ENCODE peak calls at places on chromosome 20, in five cellular contexts. One of them, this sample, is unnamed.
A peak's percentile ranks its signal among the peaks of the same experiment; 100 is the strongest.

GRCh38 chr20:45462711-45463110 is 6.8 kb upstream of the WFDC2 start:
- DNase-seq in astrocyte of the spinal cord: no peak
- DNase-seq in D341Med: no peak
- DNase-seq in tibial nerve: no peak
- DNase-seq in NCI-H2171: no peak
- DNase-seq in this sample: no peak

GRCh38 chr20:44769481-44769863 is 23.8 kb downstream of the KCNK15 start:
- DNase-seq in astrocyte of the spinal cord: no peak
- DNase-seq in D341Med: no peak
- DNase-seq in tibial nerve: no peak
- DNase-seq in NCI-H2171: no peak
- DNase-seq in this sample: no peak

GRCh38 chr20:32359633-32360332 is 1.7 kb downstream of the ASXL1 start:
- DNase-seq in astrocyte of the spinal cord: peak; percentile 32
- DNase-seq in D341Med: no peak
- DNase-seq in tibial nerve: no peak
- DNase-seq in NCI-H2171: no peak
- DNase-seq in this sample: no peak

GRCh38 chr20:49278817-49279676 is 1.2 kb upstream of the ZNFX1 start:
- DNase-seq in astrocyte of the spinal cord: no peak
- DNase-seq in D341Med: no peak
- DNase-seq in tibial nerve: no peak
- DNase-seq in NCI-H2171: no peak
- DNase-seq in this sample: peak; percentile 45

GRCh38 chr20:47734870-47735269 is 50.4 kb downstream of the SULF2 start:
- DNase-seq in astrocyte of the spinal cord: no peak
- DNase-seq in D341Med: no peak
- DNase-seq in tibial nerve: no peak
- DNase-seq in NCI-H2171: no peak
- DNase-seq in this sample: no peak

GRCh38 chr20:57048027-57048869 is 218.2 kb downstream of the BMP7 start:
- DNase-seq in astrocyte of the spinal cord: peak; percentile 12
- DNase-seq in D341Med: peak; percentile 78
- DNase-seq in tibial nerve: no peak
- DNase-seq in NCI-H2171: no peak
- DNase-seq in this sample: peak; percentile 41

GRCh38 chr20:43941476-43942212 is 27.0 kb downstream of the TOX2 start:
- DNase-seq in astrocyte of the spinal cord: peak; percentile 43
- DNase-seq in D341Med: no peak
- DNase-seq in tibial nerve: no peak
- DNase-seq in NCI-H2171: no peak
- DNase-seq in this sample: no peak

GRCh38 chr20:42530855-42531674 is 658.6 kb downstream of the PTPRT start:
- DNase-seq in astrocyte of the spinal cord: no peak
- DNase-seq in D341Med: peak; percentile 60
- DNase-seq in tibial nerve: no peak
- DNase-seq in NCI-H2171: no peak
- DNase-seq in this sample: peak; percentile 26

GRCh38 chr20:3606021-3606420 is 57.2 kb downstream of the GFRA4 start:
- DNase-seq in astrocyte of the spinal cord: no peak
- DNase-seq in D341Med: no peak
- DNase-seq in tibial nerve: no peak
- DNase-seq in NCI-H2171: no peak
- DNase-seq in this sample: no peak

GRCh38 chr20:10436053-10436699 is 1.1 kb downstream of the SLX4IP start:
- DNase-seq in astrocyte of the spinal cord: no peak
- DNase-seq in D341Med: no peak
- DNase-seq in tibial nerve: no peak
- DNase-seq in NCI-H2171: no peak
- DNase-seq in this sample: no peak

GRCh38 chr20:2451939-2452732 is 18.5 kb downstream of the SNRPB start:
- DNase-seq in astrocyte of the spinal cord: peak; percentile 67
- DNase-seq in D341Med: peak; percentile 79
- DNase-seq in tibial nerve: peak; percentile 76
- DNase-seq in NCI-H2171: peak; percentile 65
- DNase-seq in this sample: peak; percentile 77

GRCh38 chr20:50504231-50504823 is 5.9 kb upstream of the PTPN1 start:
- DNase-seq in astrocyte of the spinal cord: no peak
- DNase-seq in D341Med: no peak
- DNase-seq in tibial nerve: no peak
- DNase-seq in NCI-H2171: no peak
- DNase-seq in this sample: no peak

GRCh38 chr20:6045566-6045965 is 8.3 kb downstream of the LRRN4 start:
- DNase-seq in astrocyte of the spinal cord: peak; percentile 42
- DNase-seq in D341Med: no peak
- DNase-seq in tibial nerve: no peak
- DNase-seq in NCI-H2171: no peak
- DNase-seq in this sample: no peak

GRCh38 chr20:610130-611046 is at the start of gene TCF15:
- DNase-seq in astrocyte of the spinal cord: peak; percentile 1
- DNase-seq in D341Med: peak; percentile 100
- DNase-seq in tibial nerve: no peak
- DNase-seq in NCI-H2171: peak; percentile 94
- DNase-seq in this sample: no peak

GRCh38 chr20:53621482-53622246 is 28.0 kb upstream of the ZNF217 start:
- DNase-seq in astrocyte of the spinal cord: peak; percentile 59
- DNase-seq in D341Med: peak; percentile 62
- DNase-seq in tibial nerve: no peak
- DNase-seq in NCI-H2171: peak; percentile 39
- DNase-seq in this sample: peak; percentile 53

GRCh38 chr20:52731086-52731485 is 241.1 kb upstream of the TSHZ2 start:
- DNase-seq in astrocyte of the spinal cord: no peak
- DNase-seq in D341Med: no peak
- DNase-seq in tibial nerve: no peak
- DNase-seq in NCI-H2171: no peak
- DNase-seq in this sample: no peak

GRCh38 chr20:63495771-63496403 is 3.0 kb downstream of the EEF1A2 start:
- DNase-seq in astrocyte of the spinal cord: peak; percentile 29
- DNase-seq in D341Med: peak; percentile 88
- DNase-seq in tibial nerve: peak; percentile 36
- DNase-seq in NCI-H2171: peak; percentile 61
- DNase-seq in this sample: peak; percentile 75

GRCh38 chr20:47280228-47280627 is 76.3 kb downstream of the ZMYND8 start:
- DNase-seq in astrocyte of the spinal cord: no peak
- DNase-seq in D341Med: no peak
- DNase-seq in tibial nerve: no peak
- DNase-seq in NCI-H2171: no peak
- DNase-seq in this sample: no peak

GRCh38 chr20:4813839-4814695 is 92.4 kb downstream of the PRND start:
- DNase-seq in astrocyte of the spinal cord: no peak
- DNase-seq in D341Med: no peak
- DNase-seq in tibial nerve: no peak
- DNase-seq in NCI-H2171: no peak
- DNase-seq in this sample: peak; percentile 18

GRCh38 chr20:62624325-62624690 is 18.0 kb upstream of the SLCO4A1 start:
- DNase-seq in astrocyte of the spinal cord: no peak
- DNase-seq in D341Med: peak; percentile 73
- DNase-seq in tibial nerve: no peak
- DNase-seq in NCI-H2171: no peak
- DNase-seq in this sample: no peak

GRCh38 chr20:38723069-38723981 is 961 bp upstream of the SLC32A1 start:
- DNase-seq in astrocyte of the spinal cord: no peak
- DNase-seq in D341Med: peak; percentile 61
- DNase-seq in tibial nerve: no peak
- DNase-seq in NCI-H2171: no peak
- DNase-seq in this sample: no peak

GRCh38 chr20:16040742-16041141 is 532.5 kb downstream of the KIF16B start:
- DNase-seq in astrocyte of the spinal cord: no peak
- DNase-seq in D341Med: no peak
- DNase-seq in tibial nerve: no peak
- DNase-seq in NCI-H2171: no peak
- DNase-seq in this sample: no peak

GRCh38 chr20:58374906-58375760 is 13.9 kb upstream of the VAPB start:
- DNase-seq in astrocyte of the spinal cord: peak; percentile 79
- DNase-seq in D341Med: no peak
- DNase-seq in tibial nerve: no peak
- DNase-seq in NCI-H2171: no peak
- DNase-seq in this sample: no peak

GRCh38 chr20:25540273-25540672 is 45.1 kb downstream of the NINL start:
- DNase-seq in astrocyte of the spinal cord: peak; percentile 20
- DNase-seq in D341Med: peak; percentile 75
- DNase-seq in tibial nerve: no peak
- DNase-seq in NCI-H2171: no peak
- DNase-seq in this sample: no peak

GRCh38 chr20:61430228-61430624 is 178.2 kb downstream of the CDH4 start:
- DNase-seq in astrocyte of the spinal cord: no peak
- DNase-seq in D341Med: no peak
- DNase-seq in tibial nerve: no peak
- DNase-seq in NCI-H2171: no peak
- DNase-seq in this sample: no peak

GRCh38 chr20:39264506-39265172 is 302.5 kb downstream of the DHX35 start:
- DNase-seq in astrocyte of the spinal cord: peak; percentile 67
- DNase-seq in D341Med: peak; percentile 59
- DNase-seq in tibial nerve: no peak
- DNase-seq in NCI-H2171: peak; percentile 12
- DNase-seq in this sample: peak; percentile 81

GRCh38 chr20:31764641-31765305 is 25.7 kb downstream of the TPX2 start:
- DNase-seq in astrocyte of the spinal cord: peak; percentile 24
- DNase-seq in D341Med: no peak
- DNase-seq in tibial nerve: no peak
- DNase-seq in NCI-H2171: no peak
- DNase-seq in this sample: no peak

GRCh38 chr20:20480126-20480525 is 112.2 kb downstream of the INSM1 start:
- DNase-seq in astrocyte of the spinal cord: no peak
- DNase-seq in D341Med: no peak
- DNase-seq in tibial nerve: no peak
- DNase-seq in NCI-H2171: no peak
- DNase-seq in this sample: no peak

GRCh38 chr20:45857114-45857835 is at the start of the genes ACOT8 and ZSWIM3:
- DNase-seq in astrocyte of the spinal cord: peak; percentile 100
- DNase-seq in D341Med: peak; percentile 99
- DNase-seq in tibial nerve: peak; percentile 91
- DNase-seq in NCI-H2171: peak; percentile 100
- DNase-seq in this sample: peak; percentile 99

GRCh38 chr20:57507477-57507876 is 17.5 kb downstream of the CTCFL start:
- DNase-seq in astrocyte of the spinal cord: peak; percentile 1
- DNase-seq in D341Med: no peak
- DNase-seq in tibial nerve: no peak
- DNase-seq in NCI-H2171: no peak
- DNase-seq in this sample: no peak

GRCh38 chr20:63908008-63908682 is 13.2 kb downstream of the DNAJC5 start:
- DNase-seq in astrocyte of the spinal cord: no peak
- DNase-seq in D341Med: no peak
- DNase-seq in tibial nerve: no peak
- DNase-seq in NCI-H2171: no peak
- DNase-seq in this sample: no peak

GRCh38 chr20:58102744-58103516 is 125.5 kb downstream of the ANKRD60 start:
- DNase-seq in astrocyte of the spinal cord: peak; percentile 83
- DNase-seq in D341Med: no peak
- DNase-seq in tibial nerve: no peak
- DNase-seq in NCI-H2171: no peak
- DNase-seq in this sample: peak; percentile 51

GRCh38 chr20:35295058-35295457 is 2.8 kb upstream of the FAM83C start:
- DNase-seq in astrocyte of the spinal cord: no peak
- DNase-seq in D341Med: no peak
- DNase-seq in tibial nerve: no peak
- DNase-seq in NCI-H2171: no peak
- DNase-seq in this sample: no peak

GRCh38 chr20:32965581-32966373 is 38.5 kb downstream of the SUN5 start:
- DNase-seq in astrocyte of the spinal cord: no peak
- DNase-seq in D341Med: peak; percentile 11
- DNase-seq in tibial nerve: no peak
- DNase-seq in NCI-H2171: no peak
- DNase-seq in this sample: peak; percentile 66

GRCh38 chr20:34528921-34529297 is 12.7 kb downstream of the DYNLRB1 start:
- DNase-seq in astrocyte of the spinal cord: no peak
- DNase-seq in D341Med: no peak
- DNase-seq in tibial nerve: peak; percentile 50
- DNase-seq in NCI-H2171: no peak
- DNase-seq in this sample: no peak